ENCODE peak calls at places on chromosomes 12 and 14, in six cellular contexts. R, O, X, D, L and V are unnamed samples.

GRCh38 chr14:89108608-89109007 is 284.2 kb downstream of the TTC8 start:
- DNase-seq in R (no peak), X (no peak), D (no peak), O (no peak), L (no peak), V (no peak)

GRCh38 chr14:23076785-23077408 is 18.0 kb downstream of the ACIN1 start:
- DNase-seq in D (peak), L (peak), R (no peak), X (no peak), O (peak), V (peak)

GRCh38 chr12:87425942-87426554 is 603.2 kb downstream of the C12orf50 start:
- DNase-seq in D (no peak), R (no peak), X (no peak), L (peak), O (peak), V (peak)

GRCh38 chr12:126588586-126589249 is 1523.5 kb downstream of the AACS start:
- DNase-seq in D (no peak), R (no peak), O (peak), X (peak), L (no peak), V (peak)

GRCh38 chr14:100221419-100222218 is 17.3 kb upstream of the YY1 start:
- DNase-seq in X (peak), R (no peak), L (peak), O (no peak), D (peak), V (peak)

GRCh38 chr12:6356374-6356820 is 14.5 kb upstream of the TNFRSF1A start:
- DNase-seq in D (no peak), X (no peak), O (no peak), L (no peak), R (no peak), V (no peak)

GRCh38 chr12:93722757-93723567 is 45.8 kb downstream of the CRADD start:
- DNase-seq in O (peak), L (peak), D (peak), R (no peak), X (no peak), V (peak)

GRCh38 chr12:132068250-132068649 is 75.9 kb downstream of the DDX51 start:
- DNase-seq in D (no peak), X (no peak), R (no peak), L (no peak), O (no peak), V (no peak)

GRCh38 chr14:64773577-64773976 is 69.4 kb downstream of the PLEKHG3 start:
- DNase-seq in X (no peak), L (no peak), R (no peak), O (no peak), D (no peak), V (no peak)

GRCh38 chr12:913919-914718 is 35.4 kb downstream of the RAD52 start:
- DNase-seq in L (peak), D (peak), O (peak), R (no peak), X (no peak), V (peak)

GRCh38 chr12:28699029-28699428 is 450.0 kb upstream of the FAR2 start:
- DNase-seq in R (no peak), O (no peak), L (no peak), D (no peak), X (no peak), V (no peak)

GRCh38 chr14:104794099-104794498 is 1.4 kb downstream of the AKT1 start:
- DNase-seq in D (peak), L (peak), O (peak), R (peak), X (peak), V (peak)

GRCh38 chr12:93714382-93714781 is 37.2 kb downstream of the CRADD start:
- DNase-seq in O (peak), R (no peak), D (peak), X (no peak), L (no peak), V (peak)

GRCh38 chr14:65446159-65446558 is 33.6 kb downstream of the FUT8 start:
- DNase-seq in D (peak), L (no peak), R (no peak), X (no peak), O (no peak), V (peak)

GRCh38 chr14:36583242-36584166 is 1.1 kb upstream of the NKX2-8 start:
- DNase-seq in O (no peak), R (no peak), L (no peak), D (peak), X (no peak), V (no peak)

GRCh38 chr12:125220404-125221273 is 155.4 kb downstream of the AACS start:
- DNase-seq in O (no peak), X (no peak), D (no peak), L (peak), R (no peak), V (peak)

GRCh38 chr12:93776581-93777018 is 99.4 kb downstream of the CRADD start:
- DNase-seq in R (no peak), L (no peak), O (peak), X (no peak), D (peak), V (peak)

GRCh38 chr14:103836976-103837725 is 10.2 kb downstream of the PPP1R13B start:
- DNase-seq in L (no peak), O (no peak), D (no peak), X (no peak), R (no peak), V (no peak)

GRCh38 chr14:81946808-81947798 is 413.4 kb upstream of the SEL1L start:
- DNase-seq in L (no peak), X (no peak), R (no peak), O (no peak), D (no peak), V (peak)

GRCh38 chr14:55077155-55077554 is 25.7 kb downstream of the MAPK1IP1L start:
- DNase-seq in X (peak), R (no peak), D (peak), O (peak), L (no peak), V (peak)

GRCh38 chr14:67722293-67722692 is 20.6 kb downstream of the RDH12 start:
- DNase-seq in R (peak), D (peak), O (peak), L (no peak), X (no peak), V (no peak)

GRCh38 chr12:104219908-104220404 is 4.4 kb downstream of the TXNRD1 start:
- DNase-seq in X (peak), O (peak), L (peak), D (peak), R (no peak), V (peak)

GRCh38 chr12:2854669-2855453 is 2.0 kb downstream of the TEX52 start:
- DNase-seq in D (no peak), X (no peak), O (no peak), R (no peak), L (no peak), V (no peak)

GRCh38 chr14:68548194-68549056 is 244.4 kb downstream of the ZFP36L1 start:
- DNase-seq in R (peak), O (peak), L (no peak), D (peak), X (no peak), V (peak)

GRCh38 chr14:71021347-71022014 is 114.2 kb downstream of the PCNX1 start:
- DNase-seq in L (no peak), O (peak), X (no peak), D (peak), R (no peak), V (peak)

GRCh38 chr12:76611533-76611932 is 52.0 kb upstream of the OSBPL8 start:
- DNase-seq in X (no peak), O (peak), D (peak), R (no peak), L (peak), V (peak)

GRCh38 chr14:105882626-105883025 is 356.2 kb downstream of the TMEM121 start:
- DNase-seq in O (no peak), R (peak), D (no peak), L (no peak), X (no peak), V (no peak)

GRCh38 chr12:42741771-42742510 is 152.4 kb upstream of the PRICKLE1 start:
- DNase-seq in O (peak), X (no peak), R (no peak), L (no peak), D (peak), V (peak)

GRCh38 chr12:101891462-101891971 is 14.1 kb downstream of the DRAM1 start:
- DNase-seq in X (no peak), L (peak), R (no peak), D (peak), O (peak), V (peak)

GRCh38 chr12:49357099-49357678 is 10.1 kb upstream of the SPATS2 start:
- DNase-seq in R (no peak), L (peak), D (peak), X (no peak), O (peak), V (peak)

GRCh38 chr14:69626132-69626500 is 14.7 kb downstream of the SUSD6 start:
- DNase-seq in D (no peak), R (no peak), X (no peak), O (no peak), L (no peak), V (no peak)

GRCh38 chr14:58898655-58899316 is 261.0 kb downstream of the DACT1 start:
- DNase-seq in L (no peak), D (peak), O (peak), X (no peak), R (no peak), V (peak)

GRCh38 chr12:67758119-67758873 is 109.8 kb downstream of the DYRK2 start:
- DNase-seq in X (no peak), D (no peak), L (no peak), O (no peak), R (no peak), V (no peak)

GRCh38 chr12:42474391-42474790 is 115.2 kb downstream of the PRICKLE1 start:
- DNase-seq in X (no peak), R (no peak), L (no peak), D (peak), O (peak), V (peak)

GRCh38 chr12:81221681-81222080 is 143.8 kb downstream of the ACSS3 start:
- DNase-seq in X (no peak), O (no peak), D (peak), L (no peak), R (no peak), V (no peak)

GRCh38 chr12:12214635-12215131 is 52.2 kb downstream of the LRP6 start:
- DNase-seq in R (no peak), L (peak), D (peak), X (no peak), O (no peak), V (no peak)